ENCODE peak calls at places on chromosome 5, in six cellular contexts. N is endothelial cell; D is HFFc6; O is MM.1S; Y is substantia nigra; A is stimulated activated CD8-positive, alpha-beta memory T cell treated with anti-CD3 and anti-CD28 coated beads, Interleukin-12 subunit alpha, Interleukin-12 subunit beta, amount 100 ng/mL, for 1 hour. K is an unnamed sample.
A peak's percentile ranks its signal among the peaks of the same experiment; 100 is the strongest.

GRCh38 chr5:96823900-96824351 is 16.2 kb upstream of the ERAP1 start:
- DNase-seq in N (no peak), D (peak; percentile 97), A (no peak), O (no peak), Y (no peak), K (no peak)

GRCh38 chr5:138664276-138664943 is 88.8 kb upstream of the CTNNA1 start:
- DNase-seq in O (no peak), D (peak; percentile 21), A (no peak), N (no peak), Y (no peak), K (no peak)

GRCh38 chr5:60487885-60488425 is 212.0 kb downstream of the DEPDC1B start:
- DNase-seq in D (no peak), O (no peak), N (no peak), A (no peak), Y (no peak), K (no peak)

GRCh38 chr5:141835928-141836667 is 42.1 kb downstream of the PCDH1 start:
- DNase-seq in D (no peak), A (no peak), Y (no peak), N (no peak), O (no peak), K (no peak)

GRCh38 chr5:170097934-170098333 is 7.8 kb upstream of the FOXI1 start:
- DNase-seq in A (no peak), Y (peak; percentile 16), N (peak; percentile 69), D (no peak), O (no peak), K (peak; percentile 5)

GRCh38 chr5:43037929-43038510 is 2.1 kb downstream of the ANXA2R start:
- DNase-seq in O (peak; percentile 92), N (no peak), D (no peak), Y (no peak), A (no peak), K (no peak)

GRCh38 chr5:64754066-64754465 is 14.4 kb downstream of the SREK1IP1 start:
- DNase-seq in Y (no peak), A (no peak), D (no peak), N (no peak), O (no peak), K (no peak)

GRCh38 chr5:142810081-142810480 is 39.9 kb downstream of the ARHGAP26 start:
- DNase-seq in O (no peak), Y (no peak), A (no peak), N (no peak), D (no peak), K (no peak)